ENCODE peak calls at places on chromosomes 13 and 19, in seven cellular contexts. K, H, Q, S, P, N and F are unnamed samples.

GRCh38 chr19:55087542-55087935 is 11.9 kb downstream of the EPS8L1 start:
- DNase-seq in K (peak), H (no peak), Q (peak), S (no peak), P (no peak), N (no peak), F (peak)

GRCh38 chr13:30559274-30559673 is 58.4 kb upstream of the USPL1 start:
- DNase-seq in K (no peak), H (no peak), Q (no peak), S (no peak), P (no peak), N (no peak), F (no peak)

GRCh38 chr19:4057913-4058695 is 8.6 kb downstream of the ZBTB7A start:
- DNase-seq in K (peak), H (no peak), Q (peak), S (peak), P (no peak), N (peak), F (peak)

GRCh38 chr13:98919566-98919965 is 58.3 kb downstream of the DOCK9 start:
- DNase-seq in K (no peak), H (no peak), Q (no peak), S (no peak), P (no peak), N (no peak), F (no peak)

GRCh38 chr13:112756967-112757758 is 67.3 kb downstream of the ATP11A start:
- DNase-seq in K (no peak), H (no peak), Q (no peak), S (no peak), P (no peak), N (no peak), F (no peak)

GRCh38 chr19:2306971-2307370 is 983 bp downstream of the LINGO3 start:
- DNase-seq in K (no peak), H (no peak), Q (no peak), S (no peak), P (no peak), N (no peak), F (no peak)

GRCh38 chr19:15129856-15130580 is 22.8 kb downstream of the SYDE1 start:
- DNase-seq in K (no peak), H (no peak), Q (no peak), S (no peak), P (no peak), N (no peak), F (no peak)

GRCh38 chr13:98959775-98960325 is 18.0 kb downstream of the DOCK9 start:
- DNase-seq in K (no peak), H (no peak), Q (no peak), S (no peak), P (no peak), N (no peak), F (no peak)

GRCh38 chr19:46124638-46125115 is at the start of gene IGFL3:
- DNase-seq in K (no peak), H (no peak), Q (peak), S (no peak), P (no peak), N (no peak), F (peak)

GRCh38 chr13:75217949-75218348 is 264.0 kb downstream of the TBC1D4 start:
- DNase-seq in K (peak), H (no peak), Q (peak), S (no peak), P (no peak), N (no peak), F (peak)

GRCh38 chr19:31356587-31357314 is 7.5 kb upstream of the TSHZ3 start:
- DNase-seq in K (no peak), H (no peak), Q (no peak), S (no peak), P (no peak), N (no peak), F (no peak)

GRCh38 chr19:44925114-44925891 is 10.9 kb downstream of the APOC1 start:
- DNase-seq in K (peak), H (no peak), Q (peak), S (peak), P (no peak), N (peak), F (no peak)

GRCh38 chr19:39408392-39409206 is 2.0 kb downstream of the ZFP36 start:
- DNase-seq in K (peak), H (no peak), Q (peak), S (peak), P (no peak), N (no peak), F (peak)

GRCh38 chr13:46267166-46267565 is 55.4 kb downstream of the LRRC63 start:
- DNase-seq in K (no peak), H (no peak), Q (no peak), S (no peak), P (no peak), N (no peak), F (no peak)

GRCh38 chr19:40512473-40513344 is 45.9 kb downstream of the SPTBN4 start:
- DNase-seq in K (no peak), H (no peak), Q (peak), S (no peak), P (no peak), N (peak), F (no peak)

GRCh38 chr13:37914781-37915391 is 45.3 kb upstream of the TRPC4 start:
- DNase-seq in K (no peak), H (no peak), Q (peak), S (no peak), P (no peak), N (no peak), F (no peak)

GRCh38 chr13:112648966-112649690 is 40.7 kb upstream of the ATP11A start:
- DNase-seq in K (no peak), H (no peak), Q (no peak), S (no peak), P (no peak), N (peak), F (no peak)

GRCh38 chr13:50573046-50573445 is 270.4 kb downstream of the DLEU7 start:
- DNase-seq in K (no peak), H (no peak), Q (no peak), S (no peak), P (no peak), N (no peak), F (no peak)

GRCh38 chr19:56132316-56132822 is 8.7 kb upstream of the ZNF444 start:
- DNase-seq in K (no peak), H (no peak), Q (peak), S (no peak), P (no peak), N (no peak), F (no peak)

DNA sequence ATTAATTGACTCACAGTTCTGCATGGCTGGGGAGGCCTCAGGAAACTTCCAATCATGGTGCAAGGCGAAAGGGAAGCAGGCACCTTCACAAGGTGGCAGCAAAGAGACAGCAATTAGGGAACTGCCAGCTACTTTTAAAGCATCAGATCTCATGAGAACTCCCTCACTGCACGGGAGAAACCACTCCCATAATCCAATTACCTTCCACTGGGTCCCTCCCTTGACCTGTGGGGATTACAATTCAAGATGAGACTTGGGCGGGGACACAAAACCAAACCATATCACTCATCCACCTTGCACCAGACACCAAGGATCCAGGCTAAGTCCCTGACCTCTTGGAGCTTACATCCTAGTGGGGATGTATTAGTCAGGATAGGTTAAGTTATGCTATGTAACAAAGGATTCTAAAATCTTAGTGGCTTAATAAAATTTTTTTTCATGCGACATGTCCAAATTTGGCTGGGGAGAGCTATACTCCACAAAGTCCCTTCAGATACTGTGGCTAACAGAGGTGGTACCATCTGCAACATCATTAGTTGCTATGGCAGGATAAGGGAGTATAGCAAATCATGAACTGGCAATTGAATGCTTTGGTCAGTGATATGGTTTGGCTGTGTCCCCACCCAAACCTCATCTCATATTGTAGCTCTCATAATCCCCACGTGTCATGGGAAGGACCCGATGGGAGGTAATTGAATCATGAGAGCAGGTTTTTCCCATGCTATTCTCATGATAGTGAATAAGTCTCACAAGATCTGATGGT is 8.3 kb upstream of the FAM187B start:
- DNase-seq in K (no peak), H (no peak), Q (no peak), S (no peak), P (no peak), N (no peak), F (no peak)
- TF ChIP-seq CTCF in K (no peak), H (peak), Q (no peak), S (no peak), P (no peak), N (no peak), F (no peak)

DNA sequence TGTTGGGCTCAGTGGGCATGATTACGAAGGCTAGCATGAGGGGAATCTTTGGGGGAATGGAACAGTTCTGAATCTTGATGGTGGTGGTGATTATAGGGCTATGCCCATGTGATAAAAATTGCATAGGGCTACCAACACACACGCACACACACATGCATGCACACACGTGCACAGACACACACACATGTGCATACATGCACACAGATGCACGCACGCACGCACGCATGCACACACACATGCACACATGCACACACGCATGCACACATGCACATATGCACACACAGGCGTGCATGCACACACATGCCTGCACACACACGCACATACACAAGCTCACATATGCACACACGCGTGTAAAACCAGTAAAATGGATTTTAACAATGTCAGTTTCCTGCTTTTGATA is 85.9 kb downstream of the MUC16 start:
- DNase-seq in K (no peak), H (no peak), Q (no peak), S (no peak), P (no peak), N (no peak), F (no peak)
- TF ChIP-seq CTCF in K (no peak), H (no peak), Q (no peak), S (no peak), P (no peak), N (no peak), F (no peak)

DNA sequence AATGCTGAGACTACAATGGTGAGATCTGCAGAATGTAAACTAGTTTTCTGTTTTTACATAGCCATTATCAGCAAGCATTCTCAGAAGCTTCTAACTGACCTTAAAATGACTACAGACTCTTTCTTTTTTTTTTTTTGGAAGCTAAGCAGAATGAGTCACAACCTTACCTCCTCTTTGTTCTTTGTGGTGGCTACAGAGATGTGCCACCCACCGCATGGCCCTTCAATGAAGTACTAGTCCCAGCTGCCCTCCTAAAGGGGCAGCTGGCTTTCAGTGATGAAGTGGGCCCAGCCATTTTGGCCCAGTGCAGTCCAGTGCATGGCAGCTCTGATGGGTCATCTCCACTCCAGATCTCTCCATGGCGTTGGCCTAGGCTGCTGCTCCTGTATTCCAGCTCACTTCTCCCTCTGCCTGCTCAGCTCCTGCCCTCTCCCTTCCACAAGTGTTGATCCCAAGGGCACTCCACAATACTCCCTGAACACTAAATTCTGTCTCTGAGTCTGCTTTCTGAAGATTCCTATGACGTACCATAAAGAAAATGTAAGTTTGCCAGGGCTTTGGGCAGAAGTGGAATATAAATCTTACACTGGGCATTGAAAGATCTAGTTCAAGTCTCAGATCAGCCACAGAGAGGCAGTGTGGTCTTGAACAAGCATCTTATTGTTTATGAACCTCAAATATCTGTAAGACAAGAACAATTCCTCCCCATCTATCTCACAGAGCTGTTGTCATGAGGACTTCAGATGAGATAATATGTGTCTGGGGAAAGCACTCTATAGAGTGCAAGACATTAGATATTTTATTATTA is 85.6 kb downstream of the RXFP2 start:
- DNase-seq in K (no peak), H (peak), Q (peak), S (no peak), P (no peak), N (no peak), F (peak)
- TF ChIP-seq CTCF in K (peak), H (peak), Q (peak), S (no peak), P (peak), N (no peak), F (peak)

GRCh38 chr13:95614641-95615245 is 29.8 kb downstream of the DZIP1 start:
- DNase-seq in K (no peak), H (no peak), Q (no peak), S (no peak), P (no peak), N (no peak), F (no peak)
- TF ChIP-seq CTCF in K (no peak), H (no peak), Q (no peak), S (no peak), P (no peak), N (no peak), F (no peak)

DNA sequence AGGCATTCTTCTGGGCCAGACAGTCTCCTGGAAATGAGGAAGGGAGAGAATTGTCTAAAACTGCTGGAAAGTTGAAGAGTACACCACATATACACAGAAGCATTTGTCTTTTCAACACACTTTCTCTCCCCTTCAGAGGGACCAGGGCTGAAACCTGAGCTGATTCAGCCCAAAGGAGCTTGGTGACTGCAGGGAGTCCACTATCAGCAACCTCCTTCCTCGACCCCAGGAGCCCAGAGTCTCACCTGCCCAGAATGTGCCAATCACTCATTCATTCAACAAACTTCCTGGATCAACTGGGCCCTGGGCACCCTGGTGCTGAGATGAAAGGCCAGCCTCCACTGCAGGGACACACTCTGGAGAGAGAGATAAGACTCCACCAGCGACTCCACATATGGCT is 128.9 kb upstream of the VSTM2B start:
- DNase-seq in K (no peak), H (no peak), Q (no peak), S (no peak), P (no peak), N (no peak), F (no peak)
- TF ChIP-seq CTCF in K (no peak), H (no peak), Q (no peak), S (no peak), P (no peak), N (no peak), F (no peak)

GRCh38 chr19:48607359-48607755 is 815 bp downstream of the SPACA4 start:
- DNase-seq in K (no peak), H (no peak), Q (no peak), S (no peak), P (no peak), N (no peak), F (no peak)

GRCh38 chr19:48611872-48612271 is 3.0 kb downstream of the FAM83E start:
- DNase-seq in K (no peak), H (no peak), Q (no peak), S (no peak), P (no peak), N (no peak), F (no peak)

GRCh38 chr19:48606463-48607358 is at the start of gene SPACA4:
- DNase-seq in K (no peak), H (no peak), Q (no peak), S (no peak), P (no peak), N (no peak), F (no peak)

GRCh38 chr19:48609571-48610108 is 3.1 kb downstream of the SPACA4 start:
- DNase-seq in K (no peak), H (no peak), Q (no peak), S (no peak), P (no peak), N (no peak), F (no peak)

DNA sequence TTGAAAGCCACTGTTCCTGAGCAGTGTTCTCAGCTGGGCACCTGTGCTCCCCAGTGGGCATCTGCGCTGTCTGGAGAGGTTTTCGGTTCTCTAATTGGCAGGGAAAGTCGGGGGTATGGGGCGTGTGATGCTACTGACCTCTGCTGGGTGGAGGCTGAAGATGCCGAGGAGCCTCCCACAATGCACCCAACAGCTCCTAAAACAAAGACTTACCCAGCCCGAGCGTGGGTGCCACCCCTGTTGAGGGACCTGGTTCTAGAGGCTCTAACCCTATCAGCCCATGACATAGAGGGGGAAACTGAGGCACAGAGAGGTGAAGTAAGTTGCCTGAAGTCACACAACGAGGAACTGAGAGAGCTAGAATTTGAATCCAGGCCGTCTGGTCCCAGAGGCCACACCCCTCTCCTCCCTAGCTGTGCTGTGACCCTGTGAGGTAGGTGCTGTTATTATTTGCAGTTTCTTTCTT is 2.3 kb downstream of the SPACA4 start:
- DNase-seq in K (no peak), H (peak), Q (peak), S (no peak), P (no peak), N (no peak), F (no peak)
- TF ChIP-seq CTCF in K (peak), H (peak), Q (peak), S (peak), P (peak), N (no peak), F (peak)

GRCh38 chr13:73421310-73421912 is 362.6 kb downstream of the KLF5 start:
- DNase-seq in K (no peak), H (no peak), Q (peak), S (no peak), P (no peak), N (peak), F (peak)

GRCh38 chr13:73416093-73416492 is 357.3 kb downstream of the KLF5 start:
- DNase-seq in K (no peak), H (no peak), Q (no peak), S (no peak), P (no peak), N (no peak), F (peak)

GRCh38 chr13:73412933-73413332 is 354.1 kb downstream of the KLF5 start:
- DNase-seq in K (no peak), H (no peak), Q (peak), S (no peak), P (no peak), N (no peak), F (no peak)

GRCh38 chr13:73422973-73423372 is 364.2 kb downstream of the KLF5 start:
- DNase-seq in K (no peak), H (no peak), Q (no peak), S (no peak), P (no peak), N (no peak), F (no peak)

GRCh38 chr13:73417012-73417615 is 358.3 kb downstream of the KLF5 start:
- DNase-seq in K (no peak), H (peak), Q (peak), S (no peak), P (no peak), N (no peak), F (no peak)
- TF ChIP-seq CTCF in K (peak), H (peak), Q (no peak), S (no peak), P (no peak), N (no peak), F (peak)

DNA sequence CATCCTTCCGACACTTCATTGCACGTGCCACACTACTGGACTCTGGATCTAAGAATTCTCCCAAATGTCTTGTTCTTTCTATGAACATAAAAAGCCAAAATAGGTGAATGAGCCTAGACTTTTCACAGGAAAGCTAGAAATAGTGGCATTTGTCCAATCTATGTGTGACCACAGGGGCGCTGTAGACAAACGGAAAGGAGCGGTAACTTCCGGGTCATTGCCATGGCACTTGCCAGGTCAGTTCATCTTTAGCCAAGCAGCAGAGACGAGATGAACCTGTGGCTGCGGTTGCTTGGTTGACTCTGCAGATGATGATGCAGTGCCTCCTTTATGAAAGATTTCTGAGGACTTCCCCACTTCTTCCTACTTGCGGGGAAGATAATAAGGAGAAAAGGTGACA is 65.6 kb downstream of the ADGRE1 start:
- DNase-seq in K (no peak), H (no peak), Q (no peak), S (no peak), P (no peak), N (no peak), F (no peak)
- TF ChIP-seq CTCF in K (no peak), H (no peak), Q (no peak), S (no peak), P (no peak), N (no peak), F (no peak)

DNA sequence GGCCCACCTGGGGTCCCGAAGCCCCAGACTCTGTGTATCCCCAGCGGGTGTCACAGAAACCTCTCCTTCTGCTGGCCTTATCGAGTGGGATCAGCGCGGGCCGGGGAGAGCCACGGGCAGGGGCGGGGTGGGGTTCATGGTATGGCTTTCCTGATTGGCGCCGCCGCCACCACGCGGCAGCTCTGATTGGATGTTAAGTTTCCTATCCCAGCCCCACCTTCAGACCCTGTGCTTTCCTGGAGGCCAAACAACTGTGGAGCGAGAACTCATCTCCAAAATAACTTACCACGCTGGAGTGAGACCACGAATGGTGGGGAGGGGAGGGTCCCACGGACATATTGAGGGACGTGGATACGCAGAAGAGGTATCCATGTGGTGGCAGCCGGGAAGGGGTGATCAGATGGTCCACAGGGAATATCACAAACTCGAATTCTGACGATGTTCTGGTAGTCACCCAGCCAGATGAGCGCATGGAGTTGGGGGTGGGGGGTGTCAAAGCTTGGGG is 1.0 kb upstream of the ICAM5 start:
- DNase-seq in K (peak), H (peak), Q (peak), S (no peak), P (no peak), N (peak), F (peak)
- TF ChIP-seq CTCF in K (no peak), H (no peak), Q (no peak), S (no peak), P (no peak), N (no peak), F (no peak)